ENCODE peak calls at places on chromosomes 2 and 18, in eight cellular contexts. One of them, this sample, is unnamed.

GRCh38 chr2:99834426-99834825 is 308.0 kb downstream of the AFF3 start:
- DNase-seq in neural crest cell: no peak
- DNase-seq in activated T-cell treated with anti-CD3 and anti-CD28 coated beads, Interleukin-2, amount 50 U/mL, for 72 hours: no peak
- DNase-seq in lower lobe of right lung: no peak
- DNase-seq in A172: no peak
- DNase-seq in endothelial cell: no peak
- DNase-seq in heart left ventricle: no peak
- DNase-seq in AG10803: no peak
- DNase-seq in this sample: no peak

GRCh38 chr2:172404824-172405223 is 22.6 kb upstream of the ITGA6 start:
- DNase-seq in neural crest cell: no peak
- DNase-seq in activated T-cell treated with anti-CD3 and anti-CD28 coated beads, Interleukin-2, amount 50 U/mL, for 72 hours: no peak
- DNase-seq in lower lobe of right lung: no peak
- DNase-seq in A172: peak
- DNase-seq in endothelial cell: no peak
- DNase-seq in heart left ventricle: no peak
- DNase-seq in AG10803: peak
- DNase-seq in this sample: no peak

GRCh38 chr2:36770542-36771287 is 74.2 kb downstream of the VIT start:
- DNase-seq in neural crest cell: peak
- DNase-seq in activated T-cell treated with anti-CD3 and anti-CD28 coated beads, Interleukin-2, amount 50 U/mL, for 72 hours: peak
- DNase-seq in lower lobe of right lung: peak
- DNase-seq in A172: peak
- DNase-seq in endothelial cell: peak
- DNase-seq in heart left ventricle: no peak
- DNase-seq in AG10803: peak
- DNase-seq in this sample: peak

GRCh38 chr2:117661619-117662018 is 152.9 kb upstream of the DDX18 start:
- DNase-seq in neural crest cell: no peak
- DNase-seq in activated T-cell treated with anti-CD3 and anti-CD28 coated beads, Interleukin-2, amount 50 U/mL, for 72 hours: no peak
- DNase-seq in lower lobe of right lung: no peak
- DNase-seq in A172: no peak
- DNase-seq in endothelial cell: no peak
- DNase-seq in heart left ventricle: no peak
- DNase-seq in AG10803: no peak
- DNase-seq in this sample: no peak

GRCh38 chr18:25834061-25834460 is 256.4 kb downstream of the SS18 start:
- DNase-seq in neural crest cell: no peak
- DNase-seq in activated T-cell treated with anti-CD3 and anti-CD28 coated beads, Interleukin-2, amount 50 U/mL, for 72 hours: no peak
- DNase-seq in lower lobe of right lung: no peak
- DNase-seq in A172: no peak
- DNase-seq in endothelial cell: no peak
- DNase-seq in heart left ventricle: no peak
- DNase-seq in AG10803: no peak
- DNase-seq in this sample: no peak

GRCh38 chr2:187497858-187498463 is 49.9 kb upstream of the CALCRL start:
- DNase-seq in neural crest cell: no peak
- DNase-seq in activated T-cell treated with anti-CD3 and anti-CD28 coated beads, Interleukin-2, amount 50 U/mL, for 72 hours: no peak
- DNase-seq in lower lobe of right lung: no peak
- DNase-seq in A172: no peak
- DNase-seq in endothelial cell: no peak
- DNase-seq in heart left ventricle: no peak
- DNase-seq in AG10803: peak
- DNase-seq in this sample: no peak

GRCh38 chr2:130824492-130825061 is 12.1 kb upstream of the ARHGEF4 start:
- DNase-seq in neural crest cell: no peak
- DNase-seq in activated T-cell treated with anti-CD3 and anti-CD28 coated beads, Interleukin-2, amount 50 U/mL, for 72 hours: peak
- DNase-seq in lower lobe of right lung: no peak
- DNase-seq in A172: peak
- DNase-seq in endothelial cell: no peak
- DNase-seq in heart left ventricle: no peak
- DNase-seq in AG10803: peak
- DNase-seq in this sample: peak

GRCh38 chr18:74501386-74501785 is 5.2 kb downstream of the CNDP2 start:
- DNase-seq in neural crest cell: no peak
- DNase-seq in activated T-cell treated with anti-CD3 and anti-CD28 coated beads, Interleukin-2, amount 50 U/mL, for 72 hours: no peak
- DNase-seq in lower lobe of right lung: no peak
- DNase-seq in A172: no peak
- DNase-seq in endothelial cell: no peak
- DNase-seq in heart left ventricle: no peak
- DNase-seq in AG10803: no peak
- DNase-seq in this sample: no peak

GRCh38 chr2:9657731-9658130 is 26.9 kb upstream of the YWHAQ start:
- DNase-seq in neural crest cell: no peak
- DNase-seq in activated T-cell treated with anti-CD3 and anti-CD28 coated beads, Interleukin-2, amount 50 U/mL, for 72 hours: no peak
- DNase-seq in lower lobe of right lung: no peak
- DNase-seq in A172: no peak
- DNase-seq in endothelial cell: no peak
- DNase-seq in heart left ventricle: no peak
- DNase-seq in AG10803: no peak
- DNase-seq in this sample: no peak

GRCh38 chr18:63065172-63065571 is 254.4 kb downstream of the BCL2 start:
- DNase-seq in neural crest cell: no peak
- DNase-seq in activated T-cell treated with anti-CD3 and anti-CD28 coated beads, Interleukin-2, amount 50 U/mL, for 72 hours: no peak
- DNase-seq in lower lobe of right lung: no peak
- DNase-seq in A172: no peak
- DNase-seq in endothelial cell: no peak
- DNase-seq in heart left ventricle: no peak
- DNase-seq in AG10803: no peak
- DNase-seq in this sample: no peak

GRCh38 chr2:100974712-100975520 is 27.2 kb upstream of the RPL31 start:
- DNase-seq in neural crest cell: no peak
- DNase-seq in activated T-cell treated with anti-CD3 and anti-CD28 coated beads, Interleukin-2, amount 50 U/mL, for 72 hours: no peak
- DNase-seq in lower lobe of right lung: peak
- DNase-seq in A172: no peak
- DNase-seq in endothelial cell: no peak
- DNase-seq in heart left ventricle: no peak
- DNase-seq in AG10803: no peak
- DNase-seq in this sample: no peak

GRCh38 chr2:216463148-216463547 is 35.5 kb upstream of the RPL37A start:
- DNase-seq in neural crest cell: no peak
- DNase-seq in activated T-cell treated with anti-CD3 and anti-CD28 coated beads, Interleukin-2, amount 50 U/mL, for 72 hours: no peak
- DNase-seq in lower lobe of right lung: no peak
- DNase-seq in A172: no peak
- DNase-seq in endothelial cell: no peak
- DNase-seq in heart left ventricle: no peak
- DNase-seq in AG10803: no peak
- DNase-seq in this sample: no peak

GRCh38 chr2:183024701-183025100 is 13.6 kb downstream of the NCKAP1 start:
- DNase-seq in neural crest cell: no peak
- DNase-seq in activated T-cell treated with anti-CD3 and anti-CD28 coated beads, Interleukin-2, amount 50 U/mL, for 72 hours: no peak
- DNase-seq in lower lobe of right lung: no peak
- DNase-seq in A172: no peak
- DNase-seq in endothelial cell: no peak
- DNase-seq in heart left ventricle: no peak
- DNase-seq in AG10803: peak
- DNase-seq in this sample: no peak

GRCh38 chr2:120779781-120780283 is 44.2 kb downstream of the GLI2 start:
- DNase-seq in neural crest cell: no peak
- DNase-seq in activated T-cell treated with anti-CD3 and anti-CD28 coated beads, Interleukin-2, amount 50 U/mL, for 72 hours: no peak
- DNase-seq in lower lobe of right lung: no peak
- DNase-seq in A172: peak
- DNase-seq in endothelial cell: no peak
- DNase-seq in heart left ventricle: no peak
- DNase-seq in AG10803: peak
- DNase-seq in this sample: peak

This sample was measured in activated CD4-positive, alpha-beta T cell treated with anti-CD3 and anti-CD28 coated beads for 48 hours.